ENCODE peak calls at places on chromosome 17, in four cellular contexts. M is suprapubic skin, C is transverse colon, T is A549. P is an unnamed sample.

GRCh38 chr17:6070895-6071511 is 824 bp downstream of the WSCD1 start:
- DNase-seq in M (no peak), C (peak; percentile 27), T (peak; percentile 38), P (no peak)

GRCh38 chr17:48725294-48726064 is 2.5 kb downstream of the PRAC2 start:
- DNase-seq in M (no peak), C (no peak), T (no peak), P (peak; percentile 43)

GRCh38 chr17:3768341-3768740 is 32.6 kb downstream of the ITGAE start:
- DNase-seq in M (no peak), C (no peak), T (no peak), P (no peak)

GRCh38 chr17:79298801-79299200 is 224.2 kb downstream of the ENGASE start:
- DNase-seq in M (no peak), C (no peak), T (no peak), P (no peak)

GRCh38 chr17:47072881-47073280 is 93.8 kb upstream of the RPRML start:
- DNase-seq in M (no peak), C (no peak), T (no peak), P (no peak)

GRCh38 chr17:63675607-63676539 is 24.1 kb downstream of the LIMD2 start:
- DNase-seq in M (no peak), C (peak; percentile 86), T (no peak), P (peak; percentile 84)

GRCh38 chr17:49687878-49688491 is 10.1 kb upstream of the SPOP start:
- DNase-seq in M (no peak), C (no peak), T (no peak), P (no peak)

GRCh38 chr17:18323507-18324139 is 8.5 kb downstream of the SMCR8 start:
- DNase-seq in M (no peak), C (no peak), T (no peak), P (peak; percentile 38)

GRCh38 chr17:69404398-69404797 is 10.1 kb upstream of the MAP2K6 start:
- DNase-seq in M (no peak), C (no peak), T (no peak), P (no peak)

GRCh38 chr17:65749479-65749878 is 188.0 kb upstream of the AXIN2 start:
- DNase-seq in M (no peak), C (no peak), T (no peak), P (no peak)

GRCh38 chr17:29592850-29593545 is at the start of gene ANKRD13B:
- DNase-seq in M (no peak), C (peak; percentile 55), T (no peak), P (peak; percentile 80)

GRCh38 chr17:60091109-60091508 is 12.4 kb upstream of the HEATR6 start:
- DNase-seq in M (no peak), C (no peak), T (no peak), P (no peak)

GRCh38 chr17:32927724-32928526 is at the start of gene TMEM98:
- DNase-seq in M (no peak), C (peak; percentile 54), T (no peak), P (no peak)

GRCh38 chr17:80443498-80443897 is 28.5 kb downstream of the ENDOV start:
- DNase-seq in M (no peak), C (no peak), T (no peak), P (no peak)

GRCh38 chr17:1626333-1626732 is 2.3 kb downstream of the SLC43A2 start:
- DNase-seq in M (no peak), C (no peak), T (no peak), P (no peak)

GRCh38 chr17:45234641-45235040 is 13.0 kb downstream of the FMNL1 start:
- DNase-seq in M (no peak), C (no peak), T (no peak), P (no peak)

GRCh38 chr17:58331815-58332719 is 3.5 kb upstream of the TSPOAP1 start:
- DNase-seq in M (no peak), C (peak; percentile 84), T (no peak), P (no peak)

GRCh38 chr17:70525976-70526375 is 356.6 kb downstream of the KCNJ2 start:
- DNase-seq in M (no peak), C (peak; percentile 37), T (no peak), P (no peak)

DNA sequence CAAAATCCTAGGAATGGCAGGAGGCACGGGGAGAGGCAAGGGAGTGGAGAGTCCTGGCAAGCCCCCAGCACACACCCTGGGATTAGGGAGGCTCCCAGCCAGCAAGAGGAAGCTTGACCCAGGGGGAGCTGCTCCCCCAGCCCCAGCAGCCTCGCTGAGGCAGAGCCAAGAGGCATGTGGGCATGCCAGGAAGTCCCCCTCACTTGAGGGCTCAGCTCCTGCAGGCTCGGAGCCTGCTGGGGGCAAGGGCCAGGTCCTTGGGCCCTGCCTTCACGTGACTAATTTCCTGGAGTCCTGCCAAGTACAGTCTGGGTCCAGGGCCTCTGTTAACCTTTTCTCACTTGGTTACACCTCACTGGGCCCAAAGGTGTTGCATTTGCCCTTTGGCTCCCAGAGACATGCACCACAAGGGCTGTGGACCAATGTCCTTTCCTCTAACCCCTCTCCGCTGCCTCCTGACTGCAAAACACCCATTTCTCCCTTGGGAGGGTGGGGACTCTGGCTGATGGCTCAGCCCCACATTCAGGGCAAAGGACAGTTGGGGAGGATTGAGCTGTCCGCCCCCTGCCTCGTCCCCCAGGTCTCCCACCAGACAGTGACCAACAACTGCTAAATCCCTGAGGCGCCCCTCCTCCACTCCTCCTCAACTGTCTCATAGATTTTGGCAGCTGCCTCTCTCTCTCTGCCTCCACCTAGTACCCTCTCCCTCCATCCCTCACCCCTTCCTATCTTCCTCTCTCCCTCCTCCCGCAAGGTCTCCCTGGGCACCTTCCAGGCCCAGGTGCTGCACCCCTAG is 4.4 kb upstream of the SLC47A2 start:
- DNase-seq in M (no peak), C (peak; percentile 75), T (no peak), P (no peak)
- TF ChIP-seq CTCF in M (no peak), C (no peak), T (no peak), P (no peak)

GRCh38 chr17:40827746-40828453 is 5.5 kb upstream of the KRT10 start:
- DNase-seq in M (no peak), C (no peak), T (no peak), P (no peak)
- TF ChIP-seq EP300 in M (no peak), C (no peak), T (no peak), P (no peak)

DNA sequence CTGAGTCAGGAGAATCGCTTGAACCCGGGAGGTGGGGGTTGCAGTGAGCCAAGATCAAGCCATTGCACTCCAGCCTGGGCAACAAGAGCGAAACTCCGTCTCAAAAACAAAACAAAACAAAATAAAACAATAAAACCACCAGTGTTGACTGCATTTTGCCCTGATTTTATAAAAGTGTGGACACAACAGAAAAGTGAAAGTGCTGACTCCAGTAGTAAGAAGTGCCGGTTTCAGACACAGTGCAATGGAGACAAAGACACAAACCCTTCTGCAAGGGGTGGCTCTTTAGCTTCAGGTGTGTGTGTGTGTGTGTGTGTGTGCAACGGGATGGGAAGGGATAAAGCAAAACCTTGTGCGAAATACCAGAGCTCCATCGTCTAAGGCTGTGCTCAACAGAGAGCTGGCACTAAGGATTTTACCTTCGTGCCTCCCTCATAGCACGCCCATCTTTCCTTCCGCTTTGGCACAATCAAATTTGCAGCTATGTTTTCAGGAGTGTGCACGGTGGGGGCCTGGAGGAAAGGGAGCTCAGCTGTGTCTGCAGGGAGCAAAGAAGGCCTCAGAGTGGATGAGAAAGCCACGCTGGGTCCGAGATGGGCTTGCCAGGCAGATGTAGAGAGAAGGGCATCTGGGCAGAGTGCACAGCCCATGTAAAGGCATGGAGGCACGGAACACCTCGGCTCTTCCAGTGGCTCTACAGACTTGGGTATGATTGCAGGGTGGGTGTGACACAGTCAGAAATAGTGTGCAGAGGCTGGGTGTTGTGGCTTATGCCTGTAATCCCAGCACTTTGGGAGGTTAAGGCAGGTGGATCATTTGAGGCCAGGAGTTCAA is 15.5 kb downstream of the MXRA7 start:
- DNase-seq in M (no peak), C (no peak), T (no peak), P (no peak)
- H3K4me1 ChIP-seq in M (peaks cover 53% of the 10 kb centered on the region), C (peaks cover 19% of the 10 kb centered on the region), T (no peaks in the 10 kb centered on the region), P (peaks cover 86% of the 10 kb centered on the region)

GRCh38 chr17:81710514-81711308 is 1.4 kb upstream of the SLC25A10 start:
- DNase-seq in M (no peak), C (peak; percentile 53), T (no peak), P (no peak)

GRCh38 chr17:81711814-81712467 is at the start of gene SLC25A10:
- DNase-seq in M (no peak), C (peak; percentile 92), T (peak; percentile 89), P (peak; percentile 84)

GRCh38 chr17:81713004-81713555 is 996 bp downstream of the SLC25A10 start:
- DNase-seq in M (no peak), C (no peak), T (no peak), P (peak; percentile 66)

GRCh38 chr17:81713556-81714411 is 1.7 kb downstream of the SLC25A10 start:
- DNase-seq in M (no peak), C (peak; percentile 69), T (no peak), P (peak; percentile 66)

GRCh38 chr17:81712468-81713003 is 452 bp downstream of the SLC25A10 start:
- DNase-seq in M (no peak), C (peak; percentile 46), T (peak; percentile 77), P (peak; percentile 62)
- TF ChIP-seq CTCF in M (no peak), C (peak; percentile 8), T (peak; percentile 38), P (no peak)

GRCh38 chr17:27466376-27466747 is 10.1 kb downstream of the KSR1 start:
- DNase-seq in M (no peak), C (no peak), T (no peak), P (no peak)
- TF ChIP-seq EP300 in M (no peak), C (no peak), T (no peak), P (no peak)

DNA sequence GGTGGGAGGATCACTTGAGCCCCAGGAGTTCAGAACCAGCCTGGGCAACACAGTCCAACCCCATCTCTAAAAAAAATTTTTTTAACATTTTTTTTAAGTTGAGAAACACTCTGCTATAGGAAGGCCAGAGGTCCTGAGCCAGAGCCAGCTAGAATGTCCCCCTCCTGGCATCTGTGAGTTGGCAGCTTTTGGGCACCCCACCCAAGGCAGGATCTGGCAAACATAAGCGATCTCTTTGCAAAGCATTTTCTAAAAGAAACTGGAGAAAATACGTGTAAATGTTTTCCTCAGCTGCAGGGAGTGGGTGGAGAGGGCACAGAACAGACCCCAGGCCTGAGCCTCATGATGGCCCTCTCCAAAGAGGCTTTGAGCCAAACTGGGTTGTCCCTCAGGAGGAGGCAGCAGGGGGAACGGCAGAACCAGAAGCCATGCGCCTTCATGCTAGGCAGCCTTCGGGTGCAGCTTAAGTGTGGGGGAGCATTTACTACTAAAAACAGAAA is 11.7 kb downstream of the CAVIN1 start:
- DNase-seq in M (no peak), C (no peak), T (no peak), P (no peak)
- H3K4me1 ChIP-seq in M (peaks cover 97% of the 10 kb centered on the region), C (peaks cover 59% of the 10 kb centered on the region), T (peaks cover 80% of the 10 kb centered on the region), P (peaks cover 97% of the 10 kb centered on the region)

P was measured in sigmoid colon.